ENCODE peak calls at places on chromosomes 13 and 19, in six cellular contexts. One of them, this sample, is unnamed.

GRCh38 chr19:10517760-10518443 is 655 bp upstream of the S1PR5 start:
- DNase-seq in EL: peak
- DNase-seq in stimulated activated CD4-positive, alpha-beta T cell treated with anti-CD3 and anti-CD28 coated beads, Interleukin-4, amount 100 ng/mL, for 1 hour: no peak
- DNase-seq in NCI-H1092: no peak
- DNase-seq in fibroblast of lung: no peak
- DNase-seq in heart right ventricle: peak
- DNase-seq in this sample: peak

GRCh38 chr19:19654441-19654840 is 9.0 kb downstream of the ATP13A1 start:
- DNase-seq in EL: no peak
- DNase-seq in stimulated activated CD4-positive, alpha-beta T cell treated with anti-CD3 and anti-CD28 coated beads, Interleukin-4, amount 100 ng/mL, for 1 hour: no peak
- DNase-seq in NCI-H1092: no peak
- DNase-seq in fibroblast of lung: no peak
- DNase-seq in heart right ventricle: no peak
- DNase-seq in this sample: no peak

GRCh38 chr19:7444042-7444441 is 44.8 kb downstream of the PEX11G start:
- DNase-seq in EL: no peak
- DNase-seq in stimulated activated CD4-positive, alpha-beta T cell treated with anti-CD3 and anti-CD28 coated beads, Interleukin-4, amount 100 ng/mL, for 1 hour: no peak
- DNase-seq in NCI-H1092: no peak
- DNase-seq in fibroblast of lung: no peak
- DNase-seq in heart right ventricle: no peak
- DNase-seq in this sample: no peak

GRCh38 chr19:16326401-16327130 is 1.9 kb downstream of the KLF2 start:
- DNase-seq in EL: peak
- DNase-seq in stimulated activated CD4-positive, alpha-beta T cell treated with anti-CD3 and anti-CD28 coated beads, Interleukin-4, amount 100 ng/mL, for 1 hour: peak
- DNase-seq in NCI-H1092: no peak
- DNase-seq in fibroblast of lung: no peak
- DNase-seq in heart right ventricle: no peak
- DNase-seq in this sample: no peak

GRCh38 chr19:51417107-51417806 is at the start of gene SIGLEC10:
- DNase-seq in EL: peak
- DNase-seq in stimulated activated CD4-positive, alpha-beta T cell treated with anti-CD3 and anti-CD28 coated beads, Interleukin-4, amount 100 ng/mL, for 1 hour: peak
- DNase-seq in NCI-H1092: no peak
- DNase-seq in fibroblast of lung: no peak
- DNase-seq in heart right ventricle: peak
- DNase-seq in this sample: peak

GRCh38 chr19:43780706-43781525 is at the start of gene KCNN4:
- DNase-seq in EL: peak
- DNase-seq in stimulated activated CD4-positive, alpha-beta T cell treated with anti-CD3 and anti-CD28 coated beads, Interleukin-4, amount 100 ng/mL, for 1 hour: peak
- DNase-seq in NCI-H1092: no peak
- DNase-seq in fibroblast of lung: peak
- DNase-seq in heart right ventricle: no peak
- DNase-seq in this sample: peak

GRCh38 chr13:91078093-91078679 is 269.3 kb upstream of the MIR17HG start:
- DNase-seq in EL: no peak
- DNase-seq in stimulated activated CD4-positive, alpha-beta T cell treated with anti-CD3 and anti-CD28 coated beads, Interleukin-4, amount 100 ng/mL, for 1 hour: no peak
- DNase-seq in NCI-H1092: no peak
- DNase-seq in fibroblast of lung: peak
- DNase-seq in heart right ventricle: no peak
- DNase-seq in this sample: no peak

GRCh38 chr13:97223711-97224461 is 1.8 kb downstream of the MBNL2 start:
- DNase-seq in EL: peak
- DNase-seq in stimulated activated CD4-positive, alpha-beta T cell treated with anti-CD3 and anti-CD28 coated beads, Interleukin-4, amount 100 ng/mL, for 1 hour: no peak
- DNase-seq in NCI-H1092: peak
- DNase-seq in fibroblast of lung: peak
- DNase-seq in heart right ventricle: peak
- DNase-seq in this sample: peak

GRCh38 chr13:33242984-33243617 is 42.5 kb downstream of the STARD13 start:
- DNase-seq in EL: no peak
- DNase-seq in stimulated activated CD4-positive, alpha-beta T cell treated with anti-CD3 and anti-CD28 coated beads, Interleukin-4, amount 100 ng/mL, for 1 hour: no peak
- DNase-seq in NCI-H1092: no peak
- DNase-seq in fibroblast of lung: no peak
- DNase-seq in heart right ventricle: no peak
- DNase-seq in this sample: no peak

GRCh38 chr19:51002542-51003311 is 1.3 kb upstream of the KLK8 start:
- DNase-seq in EL: peak
- DNase-seq in stimulated activated CD4-positive, alpha-beta T cell treated with anti-CD3 and anti-CD28 coated beads, Interleukin-4, amount 100 ng/mL, for 1 hour: no peak
- DNase-seq in NCI-H1092: no peak
- DNase-seq in fibroblast of lung: no peak
- DNase-seq in heart right ventricle: no peak
- DNase-seq in this sample: no peak

GRCh38 chr13:50452761-50453160 is 390.7 kb downstream of the DLEU7 start:
- DNase-seq in EL: no peak
- DNase-seq in stimulated activated CD4-positive, alpha-beta T cell treated with anti-CD3 and anti-CD28 coated beads, Interleukin-4, amount 100 ng/mL, for 1 hour: no peak
- DNase-seq in NCI-H1092: no peak
- DNase-seq in fibroblast of lung: no peak
- DNase-seq in heart right ventricle: no peak
- DNase-seq in this sample: peak

GRCh38 chr13:47170971-47171370 is 274.1 kb upstream of the HTR2A start:
- DNase-seq in EL: no peak
- DNase-seq in stimulated activated CD4-positive, alpha-beta T cell treated with anti-CD3 and anti-CD28 coated beads, Interleukin-4, amount 100 ng/mL, for 1 hour: no peak
- DNase-seq in NCI-H1092: no peak
- DNase-seq in fibroblast of lung: peak
- DNase-seq in heart right ventricle: no peak
- DNase-seq in this sample: no peak

GRCh38 chr13:51998723-51999471 is 12.4 kb downstream of the ATP7B start:
- DNase-seq in EL: no peak
- DNase-seq in stimulated activated CD4-positive, alpha-beta T cell treated with anti-CD3 and anti-CD28 coated beads, Interleukin-4, amount 100 ng/mL, for 1 hour: no peak
- DNase-seq in NCI-H1092: no peak
- DNase-seq in fibroblast of lung: no peak
- DNase-seq in heart right ventricle: no peak
- DNase-seq in this sample: no peak

GRCh38 chr13:32045963-32046785 is 14.6 kb downstream of the FRY start:
- DNase-seq in EL: no peak
- DNase-seq in stimulated activated CD4-positive, alpha-beta T cell treated with anti-CD3 and anti-CD28 coated beads, Interleukin-4, amount 100 ng/mL, for 1 hour: no peak
- DNase-seq in NCI-H1092: no peak
- DNase-seq in fibroblast of lung: peak
- DNase-seq in heart right ventricle: no peak
- DNase-seq in this sample: peak

GRCh38 chr19:54201172-54201701 is 579 bp downstream of the RPS9 start:
- DNase-seq in EL: no peak
- DNase-seq in stimulated activated CD4-positive, alpha-beta T cell treated with anti-CD3 and anti-CD28 coated beads, Interleukin-4, amount 100 ng/mL, for 1 hour: no peak
- DNase-seq in NCI-H1092: no peak
- DNase-seq in fibroblast of lung: no peak
- DNase-seq in heart right ventricle: no peak
- DNase-seq in this sample: no peak

GRCh38 chr19:4007836-4008539 is 452 bp downstream of the PIAS4 start:
- DNase-seq in EL: peak
- DNase-seq in stimulated activated CD4-positive, alpha-beta T cell treated with anti-CD3 and anti-CD28 coated beads, Interleukin-4, amount 100 ng/mL, for 1 hour: peak
- DNase-seq in NCI-H1092: no peak
- DNase-seq in fibroblast of lung: no peak
- DNase-seq in heart right ventricle: no peak
- DNase-seq in this sample: peak

GRCh38 chr13:41365636-41366035 is 54.6 kb downstream of the NAA16 start:
- DNase-seq in EL: peak
- DNase-seq in stimulated activated CD4-positive, alpha-beta T cell treated with anti-CD3 and anti-CD28 coated beads, Interleukin-4, amount 100 ng/mL, for 1 hour: no peak
- DNase-seq in NCI-H1092: no peak
- DNase-seq in fibroblast of lung: no peak
- DNase-seq in heart right ventricle: no peak
- DNase-seq in this sample: no peak

GRCh38 chr19:1266116-1266817 is 2.9 kb upstream of the CIRBP start:
- DNase-seq in EL: peak
- DNase-seq in stimulated activated CD4-positive, alpha-beta T cell treated with anti-CD3 and anti-CD28 coated beads, Interleukin-4, amount 100 ng/mL, for 1 hour: peak
- DNase-seq in NCI-H1092: peak
- DNase-seq in fibroblast of lung: peak
- DNase-seq in heart right ventricle: peak
- DNase-seq in this sample: peak

GRCh38 chr19:38676878-38677646 is 29.6 kb downstream of the ACTN4 start:
- DNase-seq in EL: no peak
- DNase-seq in stimulated activated CD4-positive, alpha-beta T cell treated with anti-CD3 and anti-CD28 coated beads, Interleukin-4, amount 100 ng/mL, for 1 hour: no peak
- DNase-seq in NCI-H1092: no peak
- DNase-seq in fibroblast of lung: no peak
- DNase-seq in heart right ventricle: no peak
- DNase-seq in this sample: no peak

GRCh38 chr19:1063030-1063908 is 3.7 kb upstream of the ARHGAP45 start:
- DNase-seq in EL: no peak
- DNase-seq in stimulated activated CD4-positive, alpha-beta T cell treated with anti-CD3 and anti-CD28 coated beads, Interleukin-4, amount 100 ng/mL, for 1 hour: peak
- DNase-seq in NCI-H1092: no peak
- DNase-seq in fibroblast of lung: no peak
- DNase-seq in heart right ventricle: no peak
- DNase-seq in this sample: no peak

GRCh38 chr13:111123221-111123620 is 8.1 kb downstream of the ARHGEF7 start:
- DNase-seq in EL: no peak
- DNase-seq in stimulated activated CD4-positive, alpha-beta T cell treated with anti-CD3 and anti-CD28 coated beads, Interleukin-4, amount 100 ng/mL, for 1 hour: no peak
- DNase-seq in NCI-H1092: no peak
- DNase-seq in fibroblast of lung: no peak
- DNase-seq in heart right ventricle: no peak
- DNase-seq in this sample: no peak

GRCh38 chr19:49556412-49557398 is 23.7 kb downstream of the NOSIP start:
- DNase-seq in EL: no peak
- DNase-seq in stimulated activated CD4-positive, alpha-beta T cell treated with anti-CD3 and anti-CD28 coated beads, Interleukin-4, amount 100 ng/mL, for 1 hour: peak
- DNase-seq in NCI-H1092: no peak
- DNase-seq in fibroblast of lung: no peak
- DNase-seq in heart right ventricle: no peak
- DNase-seq in this sample: no peak

GRCh38 chr19:4066176-4066606 is 508 bp downstream of the ZBTB7A start:
- DNase-seq in EL: no peak
- DNase-seq in stimulated activated CD4-positive, alpha-beta T cell treated with anti-CD3 and anti-CD28 coated beads, Interleukin-4, amount 100 ng/mL, for 1 hour: peak
- DNase-seq in NCI-H1092: no peak
- DNase-seq in fibroblast of lung: no peak
- DNase-seq in heart right ventricle: no peak
- DNase-seq in this sample: no peak

GRCh38 chr13:29893438-29893837 is 43.0 kb upstream of the UBL3 start:
- DNase-seq in EL: peak
- DNase-seq in stimulated activated CD4-positive, alpha-beta T cell treated with anti-CD3 and anti-CD28 coated beads, Interleukin-4, amount 100 ng/mL, for 1 hour: no peak
- DNase-seq in NCI-H1092: no peak
- DNase-seq in fibroblast of lung: no peak
- DNase-seq in heart right ventricle: no peak
- DNase-seq in this sample: no peak

GRCh38 chr19:47377208-47377701 is 28.1 kb downstream of the DHX34 start:
- DNase-seq in EL: no peak
- DNase-seq in stimulated activated CD4-positive, alpha-beta T cell treated with anti-CD3 and anti-CD28 coated beads, Interleukin-4, amount 100 ng/mL, for 1 hour: no peak
- DNase-seq in NCI-H1092: peak
- DNase-seq in fibroblast of lung: no peak
- DNase-seq in heart right ventricle: peak
- DNase-seq in this sample: no peak

GRCh38 chr19:41702208-41702651 is 6.2 kb upstream of the CEACAM5 start:
- DNase-seq in EL: peak
- DNase-seq in stimulated activated CD4-positive, alpha-beta T cell treated with anti-CD3 and anti-CD28 coated beads, Interleukin-4, amount 100 ng/mL, for 1 hour: no peak
- DNase-seq in NCI-H1092: no peak
- DNase-seq in fibroblast of lung: no peak
- DNase-seq in heart right ventricle: no peak
- DNase-seq in this sample: no peak

GRCh38 chr13:113770441-113770840 is 11.4 kb downstream of the TMEM255B start:
- DNase-seq in EL: no peak
- DNase-seq in stimulated activated CD4-positive, alpha-beta T cell treated with anti-CD3 and anti-CD28 coated beads, Interleukin-4, amount 100 ng/mL, for 1 hour: no peak
- DNase-seq in NCI-H1092: no peak
- DNase-seq in fibroblast of lung: no peak
- DNase-seq in heart right ventricle: no peak
- DNase-seq in this sample: no peak

GRCh38 chr13:22451345-22451744 is 729.4 kb upstream of the SGCG start:
- DNase-seq in EL: no peak
- DNase-seq in stimulated activated CD4-positive, alpha-beta T cell treated with anti-CD3 and anti-CD28 coated beads, Interleukin-4, amount 100 ng/mL, for 1 hour: no peak
- DNase-seq in NCI-H1092: no peak
- DNase-seq in fibroblast of lung: peak
- DNase-seq in heart right ventricle: peak
- DNase-seq in this sample: no peak

GRCh38 chr19:663682-664117 is 686 bp upstream of the RNF126 start:
- DNase-seq in EL: no peak
- DNase-seq in stimulated activated CD4-positive, alpha-beta T cell treated with anti-CD3 and anti-CD28 coated beads, Interleukin-4, amount 100 ng/mL, for 1 hour: no peak
- DNase-seq in NCI-H1092: no peak
- DNase-seq in fibroblast of lung: no peak
- DNase-seq in heart right ventricle: no peak
- DNase-seq in this sample: no peak

GRCh38 chr19:3270908-3271307 is 46.4 kb downstream of the CELF5 start:
- DNase-seq in EL: peak
- DNase-seq in stimulated activated CD4-positive, alpha-beta T cell treated with anti-CD3 and anti-CD28 coated beads, Interleukin-4, amount 100 ng/mL, for 1 hour: peak
- DNase-seq in NCI-H1092: peak
- DNase-seq in fibroblast of lung: peak
- DNase-seq in heart right ventricle: no peak
- DNase-seq in this sample: no peak

GRCh38 chr19:8451885-8452284 is 7.1 kb downstream of the HNRNPM start:
- DNase-seq in EL: peak
- DNase-seq in stimulated activated CD4-positive, alpha-beta T cell treated with anti-CD3 and anti-CD28 coated beads, Interleukin-4, amount 100 ng/mL, for 1 hour: no peak
- DNase-seq in NCI-H1092: no peak
- DNase-seq in fibroblast of lung: peak
- DNase-seq in heart right ventricle: no peak
- DNase-seq in this sample: peak

GRCh38 chr13:46015374-46015773 is 37.2 kb downstream of the ZC3H13 start:
- DNase-seq in EL: no peak
- DNase-seq in stimulated activated CD4-positive, alpha-beta T cell treated with anti-CD3 and anti-CD28 coated beads, Interleukin-4, amount 100 ng/mL, for 1 hour: no peak
- DNase-seq in NCI-H1092: no peak
- DNase-seq in fibroblast of lung: no peak
- DNase-seq in heart right ventricle: no peak
- DNase-seq in this sample: no peak

GRCh38 chr19:17020380-17020779 is 6.2 kb downstream of the CPAMD8 start:
- DNase-seq in EL: no peak
- DNase-seq in stimulated activated CD4-positive, alpha-beta T cell treated with anti-CD3 and anti-CD28 coated beads, Interleukin-4, amount 100 ng/mL, for 1 hour: no peak
- DNase-seq in NCI-H1092: no peak
- DNase-seq in fibroblast of lung: no peak
- DNase-seq in heart right ventricle: no peak
- DNase-seq in this sample: no peak

GRCh38 chr13:90485441-90485840 is 862.0 kb upstream of the MIR17HG start:
- DNase-seq in EL: peak
- DNase-seq in stimulated activated CD4-positive, alpha-beta T cell treated with anti-CD3 and anti-CD28 coated beads, Interleukin-4, amount 100 ng/mL, for 1 hour: no peak
- DNase-seq in NCI-H1092: no peak
- DNase-seq in fibroblast of lung: peak
- DNase-seq in heart right ventricle: no peak
- DNase-seq in this sample: peak

GRCh38 chr19:35029737-35030256 is 473 bp upstream of the SCN1B start:
- DNase-seq in EL: no peak
- DNase-seq in stimulated activated CD4-positive, alpha-beta T cell treated with anti-CD3 and anti-CD28 coated beads, Interleukin-4, amount 100 ng/mL, for 1 hour: no peak
- DNase-seq in NCI-H1092: no peak
- DNase-seq in fibroblast of lung: no peak
- DNase-seq in heart right ventricle: no peak
- DNase-seq in this sample: no peak

GRCh38 chr13:45196091-45196490 is 4.8 kb downstream of the KCTD4 start:
- DNase-seq in EL: no peak
- DNase-seq in stimulated activated CD4-positive, alpha-beta T cell treated with anti-CD3 and anti-CD28 coated beads, Interleukin-4, amount 100 ng/mL, for 1 hour: no peak
- DNase-seq in NCI-H1092: no peak
- DNase-seq in fibroblast of lung: no peak
- DNase-seq in heart right ventricle: no peak
- DNase-seq in this sample: no peak

This sample was measured in AG20443.